ENCODE peak calls at places on chromosomes 13 and 19, in ten cellular contexts. C, H, S, R, V, I, Y, X, O and F are unnamed samples.

GRCh38 chr19:44072543-44073401 is 813 bp downstream of the ZNF284 start:
- DNase-seq in C (peak; percentile 1), H (no peak), S (no peak), R (no peak), V (no peak), I (no peak), Y (no peak), X (no peak), O (no peak), F (no peak)

GRCh38 chr19:43446746-43447489 is 18.5 kb downstream of the LYPD3 start:
- DNase-seq in C (peak; percentile 75), H (peak; percentile 69), S (peak; percentile 82), R (peak; percentile 75), V (peak; percentile 80), I (peak; percentile 80), Y (no peak), X (peak; percentile 73), O (peak; percentile 88), F (peak; percentile 87)

GRCh38 chr19:2795827-2796658 is 10.7 kb downstream of the THOP1 start:
- DNase-seq in C (no peak), H (no peak), S (no peak), R (no peak), V (no peak), I (no peak), Y (no peak), X (no peak), O (no peak), F (no peak)

GRCh38 chr13:99813346-99814095 is 158.0 kb downstream of the ZIC5 start:
- DNase-seq in C (no peak), H (no peak), S (no peak), R (no peak), V (no peak), I (no peak), Y (no peak), X (no peak), O (no peak), F (no peak)

GRCh38 chr13:52419080-52419479 is 13.1 kb upstream of the THSD1 start:
- DNase-seq in C (no peak), H (no peak), S (no peak), R (no peak), V (no peak), I (no peak), Y (no peak), X (no peak), O (no peak), F (no peak)

GRCh38 chr13:89899302-89900103 is 1448.0 kb upstream of the MIR17HG start:
- DNase-seq in C (peak; percentile 3), H (no peak), S (no peak), R (no peak), V (no peak), I (no peak), Y (no peak), X (no peak), O (no peak), F (no peak)

GRCh38 chr13:32901994-32902780 is 114.0 kb upstream of the KL start:
- DNase-seq in C (no peak), H (peak; percentile 71), S (no peak), R (no peak), V (no peak), I (no peak), Y (no peak), X (no peak), O (peak; percentile 76), F (no peak)

GRCh38 chr19:44680536-44680935 is 9.3 kb downstream of the CEACAM19 start:
- DNase-seq in C (no peak), H (no peak), S (peak; percentile 10), R (no peak), V (no peak), I (no peak), Y (no peak), X (no peak), O (peak; percentile 8), F (no peak)

GRCh38 chr13:91228940-91229339 is 118.5 kb upstream of the MIR17HG start:
- DNase-seq in C (no peak), H (no peak), S (no peak), R (no peak), V (no peak), I (no peak), Y (no peak), X (no peak), O (no peak), F (no peak)

GRCh38 chr19:16309653-16310052 is 15.0 kb upstream of the KLF2 start:
- DNase-seq in C (no peak), H (no peak), S (no peak), R (no peak), V (no peak), I (no peak), Y (no peak), X (no peak), O (no peak), F (no peak)

GRCh38 chr13:94351292-94352000 is 128.0 kb downstream of the DCT start:
- DNase-seq in C (peak; percentile 10), H (no peak), S (no peak), R (peak; percentile 54), V (no peak), I (no peak), Y (peak; percentile 14), X (no peak), O (no peak), F (no peak)

GRCh38 chr13:48492123-48493075 is 40.5 kb downstream of the RCBTB2 start:
- DNase-seq in C (no peak), H (peak; percentile 69), S (peak; percentile 83), R (peak; percentile 52), V (peak; percentile 79), I (peak; percentile 85), Y (no peak), X (peak; percentile 88), O (peak; percentile 81), F (peak; percentile 88)

DNA sequence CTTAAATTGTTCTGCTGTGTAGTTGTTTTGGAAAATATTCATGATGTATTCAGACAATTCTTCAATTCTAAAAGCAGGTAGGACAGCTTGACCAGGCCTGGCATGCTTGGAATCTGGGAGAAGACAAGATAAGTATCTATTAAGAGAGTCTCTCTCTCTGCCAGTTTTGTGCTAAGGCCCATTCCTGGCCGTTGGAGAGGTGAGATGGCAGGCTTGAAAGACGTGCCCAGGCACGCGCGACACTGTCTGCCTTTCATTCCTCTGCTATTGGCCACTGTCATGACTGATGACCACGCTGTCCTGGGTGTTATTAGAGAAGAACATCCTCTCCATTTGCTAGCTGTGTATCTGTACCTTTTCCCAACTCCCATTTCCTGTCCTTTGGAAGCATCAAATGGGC is 90.3 kb downstream of the LHFPL6 start:
- DNase-seq in C (no peak), H (no peak), S (no peak), R (no peak), V (no peak), I (no peak), Y (no peak), X (no peak), O (no peak), F (no peak)
- H3K4me1 ChIP-seq in C (no peaks in the 10 kb centered on the region), H (peaks cover 31% of the 10 kb centered on the region), S (no peaks in the 10 kb centered on the region), R (no peaks in the 10 kb centered on the region), V (peaks cover 60% of the 10 kb centered on the region), I (no peaks in the 10 kb centered on the region), Y (peaks cover 27% of the 10 kb centered on the region), X (peaks cover 16% of the 10 kb centered on the region), O (peaks cover 10% of the 10 kb centered on the region), F (no peaks in the 10 kb centered on the region)

GRCh38 chr13:111153977-111154332 is 38.8 kb downstream of the ARHGEF7 start:
- DNase-seq in C (peak; percentile 23), H (peak; percentile 33), S (peak; percentile 59), R (no peak), V (peak; percentile 54), I (peak; percentile 70), Y (no peak), X (no peak), O (no peak), F (peak; percentile 81)
- TF ChIP-seq CTCF in C (no peak), H (no peak), S (no peak), R (peak; percentile 19), V (peak; percentile 47), I (peak; percentile 38), Y (no peak), X (no peak), O (no peak), F (no peak)

GRCh38 chr19:19193926-19194325 is 1.9 kb downstream of the RFXANK start:
- DNase-seq in C (no peak), H (no peak), S (no peak), R (no peak), V (no peak), I (no peak), Y (no peak), X (no peak), O (no peak), F (no peak)
- H3K4me3 ChIP-seq in C (peak overlapping the region; percentile 98), H (peak overlapping the region; percentile 93), S (peak overlapping the region; percentile 94), R (peak overlapping the region; percentile 99), V (peak overlapping the region; percentile 96), I (no peak overlapping the region), Y (peak overlapping the region; percentile 80), X (peak overlapping the region; percentile 100), O (peak overlapping the region; percentile 84), F (peak overlapping the region; percentile 87)

GRCh38 chr13:98509271-98510155 is 67.4 kb downstream of the STK24 start:
- DNase-seq in C (peak; percentile 74), H (peak; percentile 86), S (peak; percentile 68), R (peak; percentile 98), V (no peak), I (peak; percentile 89), Y (no peak), X (peak; percentile 41), O (no peak), F (no peak)

GRCh38 chr13:98506343-98507059 is 70.4 kb downstream of the STK24 start:
- DNase-seq in C (no peak), H (no peak), S (no peak), R (no peak), V (no peak), I (no peak), Y (no peak), X (no peak), O (no peak), F (peak; percentile 56)

GRCh38 chr13:98510156-98510509 is 66.8 kb downstream of the STK24 start:
- DNase-seq in C (no peak), H (no peak), S (no peak), R (no peak), V (no peak), I (no peak), Y (no peak), X (no peak), O (no peak), F (no peak)

GRCh38 chr13:98507060-98507797 is 69.7 kb downstream of the STK24 start:
- DNase-seq in C (peak; percentile 9), H (peak; percentile 68), S (peak; percentile 58), R (peak; percentile 45), V (peak; percentile 75), I (peak; percentile 87), Y (no peak), X (peak; percentile 78), O (no peak), F (no peak)

DNA sequence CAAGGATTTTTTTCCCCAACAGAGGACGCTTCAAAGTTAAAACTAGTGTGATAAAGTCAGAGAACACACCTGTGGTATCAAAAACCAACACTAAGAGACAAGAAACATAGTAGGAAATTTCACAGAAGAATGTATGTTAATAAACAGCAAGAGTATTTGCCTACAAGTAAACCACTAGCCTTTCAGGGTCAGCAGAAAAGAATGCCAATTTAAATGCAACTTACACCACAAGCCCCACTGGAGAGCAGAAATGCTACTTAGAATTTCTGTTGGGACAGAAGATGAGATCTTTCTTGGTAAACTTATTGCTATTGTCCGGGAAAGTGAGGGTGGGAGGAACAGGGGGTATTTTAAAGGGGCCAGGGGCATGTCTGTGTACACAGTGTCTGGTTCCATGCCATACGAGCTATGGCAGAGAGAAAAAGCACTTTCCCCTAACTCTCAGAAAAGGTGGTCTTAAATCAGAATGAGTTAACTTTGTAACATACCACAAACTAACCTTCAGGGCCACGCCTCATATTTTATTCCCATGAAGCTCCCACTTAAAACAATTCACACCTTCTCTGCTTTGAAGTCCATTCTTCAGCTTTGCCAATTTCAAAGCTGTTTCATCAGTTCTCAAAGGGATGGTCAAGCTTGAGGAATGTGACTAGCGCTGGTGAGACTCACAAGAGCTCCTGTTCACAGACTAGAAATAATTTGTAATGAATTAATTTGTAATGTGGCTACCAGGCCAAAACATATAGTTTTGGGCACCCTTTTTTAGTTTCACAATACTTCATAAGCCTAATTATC is 68.4 kb downstream of the STK24 start:
- DNase-seq in C (no peak), H (no peak), S (no peak), R (peak; percentile 87), V (no peak), I (no peak), Y (no peak), X (no peak), O (no peak), F (no peak)
- H3K4me1 ChIP-seq in C (peaks cover 48% of the 10 kb centered on the region), H (peaks cover 75% of the 10 kb centered on the region), S (peaks cover 62% of the 10 kb centered on the region), R (peaks cover 36% of the 10 kb centered on the region), V (peaks cover 84% of the 10 kb centered on the region), I (no peaks in the 10 kb centered on the region), Y (peaks cover 69% of the 10 kb centered on the region), X (peaks cover 66% of the 10 kb centered on the region), O (peaks cover 53% of the 10 kb centered on the region), F (peaks cover 96% of the 10 kb centered on the region)